ENCODE peak calls at places on chromosomes 5 and 9, in five cellular contexts. B is adipocyte, E is body of pancreas, O is IMR-90, Z is prostate gland. K is an unnamed sample. For H3K4me1, the result is how much of the 10 kb centered on the place peaks cover.

GRCh38 chr5:143432658-143433239 is 29.3 kb upstream of the NR3C1 start:
- DNase-seq in B (no peak), E (no peak), O (no peak), Z (no peak), K (no peak)

GRCh38 chr5:134458676-134459403 is 47.2 kb upstream of the CDKN2AIPNL start:
- DNase-seq in B (no peak), E (no peak), O (no peak), Z (no peak), K (peak)

GRCh38 chr5:170522211-170523128 is 18.6 kb downstream of the KCNIP1 start:
- DNase-seq in B (peak), E (peak), O (no peak), Z (peak), K (no peak)

GRCh38 chr9:9924369-9924768 is 688.4 kb downstream of the PTPRD start:
- DNase-seq in B (no peak), E (no peak), O (no peak), Z (no peak), K (peak)

GRCh38 chr9:74083681-74084433 is 413.3 kb upstream of the RORB start:
- DNase-seq in B (no peak), E (no peak), O (no peak), Z (no peak), K (no peak)

GRCh38 chr9:100428871-100429654 is 2.1 kb downstream of the MSANTD3 start:
- DNase-seq in B (peak), E (no peak), O (peak), Z (no peak), K (peak)

GRCh38 chr5:90294604-90295003 is 115.0 kb downstream of the CETN3 start:
- DNase-seq in B (no peak), E (no peak), O (no peak), Z (no peak), K (no peak)

GRCh38 chr9:95502248-95502647 is 14.5 kb downstream of the PTCH1 start:
- DNase-seq in B (no peak), E (no peak), O (no peak), Z (no peak), K (no peak)

GRCh38 chr9:88880194-88880593 is 111.1 kb upstream of the S1PR3 start:
- DNase-seq in B (no peak), E (no peak), O (no peak), Z (no peak), K (no peak)

GRCh38 chr9:78118742-78119473 is 87.3 kb upstream of the GNAQ start:
- DNase-seq in B (peak), E (no peak), O (peak), Z (no peak), K (peak)

GRCh38 chr5:40796487-40796889 is 1.7 kb downstream of the PRKAA1 start:
- DNase-seq in B (peak), E (no peak), O (peak), Z (no peak), K (peak)

GRCh38 chr9:137809038-137809630 is 68.4 kb upstream of the CACNA1B start:
- DNase-seq in B (no peak), E (no peak), O (no peak), Z (no peak), K (no peak)

GRCh38 chr9:35271637-35272036 is 109.8 kb downstream of the UNC13B start:
- DNase-seq in B (no peak), E (no peak), O (no peak), Z (no peak), K (no peak)

GRCh38 chr9:74006935-74007334 is 490.2 kb upstream of the RORB start:
- DNase-seq in B (peak), E (no peak), O (no peak), Z (no peak), K (no peak)

GRCh38 chr9:77469515-77470197 is 178.5 kb downstream of the GNA14 start:
- DNase-seq in B (peak), E (no peak), O (no peak), Z (no peak), K (no peak)

GRCh38 chr5:78550891-78551290 is 97.7 kb downstream of the LHFPL2 start:
- DNase-seq in B (no peak), E (no peak), O (peak), Z (no peak), K (no peak)

GRCh38 chr9:113398796-113399195 is 2.3 kb downstream of the ALAD start:
- DNase-seq in B (no peak), E (no peak), O (no peak), Z (no peak), K (no peak)

GRCh38 chr5:154647760-154648143 is 107.4 kb upstream of the LARP1 start:
- DNase-seq in B (no peak), E (peak), O (no peak), Z (no peak), K (peak)

GRCh38 chr5:115431116-115431515 is 113.5 kb downstream of the FEM1C start:
- DNase-seq in B (no peak), E (peak), O (no peak), Z (no peak), K (no peak)

GRCh38 chr9:97756991-97757390 is 59.9 kb upstream of the XPA start:
- DNase-seq in B (no peak), E (no peak), O (no peak), Z (no peak), K (no peak)

GRCh38 chr9:123964756-123965155 is 34.8 kb upstream of the DENND1A start:
- DNase-seq in B (no peak), E (no peak), O (no peak), Z (no peak), K (no peak)

GRCh38 chr9:68873179-68873578 is 140.7 kb downstream of the PRKACG start:
- DNase-seq in B (no peak), E (no peak), O (no peak), Z (no peak), K (no peak)

GRCh38 chr5:168085321-168086040 is 206.0 kb upstream of the WWC1 start:
- DNase-seq in B (peak), E (no peak), O (no peak), Z (peak), K (no peak)

GRCh38 chr9:131008086-131008485 is 888 bp upstream of the LAMC3 start:
- DNase-seq in B (no peak), E (no peak), O (no peak), Z (no peak), K (no peak)

GRCh38 chr5:1294839-1295649 is at the start of gene TERT:
- DNase-seq in B (no peak), E (no peak), O (no peak), Z (no peak), K (peak)

GRCh38 chr5:91436241-91436640 is 53.1 kb upstream of the ARRDC3 start:
- DNase-seq in B (no peak), E (no peak), O (no peak), Z (no peak), K (peak)

GRCh38 chr5:1545798-1546355 is 22.1 kb upstream of the LPCAT1 start:
- DNase-seq in B (no peak), E (no peak), O (no peak), Z (no peak), K (peak)

GRCh38 chr9:3879731-3880493 is 354.1 kb upstream of the RFX3 start:
- DNase-seq in B (no peak), E (peak), O (no peak), Z (peak), K (no peak)

GRCh38 chr5:169980418-169981053 is at the start of gene INSYN2B:
- DNase-seq in B (peak), E (peak), O (peak), Z (peak), K (peak)

GRCh38 chr5:167642779-167643517 is 648.5 kb upstream of the WWC1 start:
- DNase-seq in B (peak), E (no peak), O (peak), Z (no peak), K (no peak)

GRCh38 chr5:149278811-149279210 is 7.2 kb downstream of the AFAP1L1 start:
- DNase-seq in B (no peak), E (no peak), O (no peak), Z (no peak), K (no peak)

GRCh38 chr9:109733690-109734089 is 46.3 kb upstream of the PALM2AKAP2 start:
- DNase-seq in B (peak), E (no peak), O (peak), Z (no peak), K (peak)

GRCh38 chr5:9739135-9739534 is 109.0 kb upstream of the TAS2R1 start:
- DNase-seq in B (no peak), E (no peak), O (no peak), Z (no peak), K (no peak)

GRCh38 chr9:84343111-84343521 is 2.6 kb upstream of the SLC28A3 start:
- DNase-seq in B (peak), E (no peak), O (peak), Z (no peak), K (no peak)

GRCh38 chr5:60092671-60093422 is 199.3 kb upstream of the PDE4D start:
- DNase-seq in B (peak), E (no peak), O (peak), Z (no peak), K (no peak)

GRCh38 chr5:39867923-39868322 is 443.1 kb upstream of the DAB2 start:
- DNase-seq in B (no peak), E (no peak), O (no peak), Z (no peak), K (no peak)

GRCh38 chr9:20189871-20190270 is 401.0 kb upstream of the SLC24A2 start:
- DNase-seq in B (no peak), E (no peak), O (no peak), Z (no peak), K (no peak)

GRCh38 chr5:58816181-58816731 is 233.4 kb downstream of the RAB3C start:
- DNase-seq in B (no peak), E (no peak), O (no peak), Z (no peak), K (no peak)

GRCh38 chr5:58813855-58814254 is 231.0 kb downstream of the RAB3C start:
- DNase-seq in B (no peak), E (no peak), O (no peak), Z (no peak), K (no peak)

GRCh38 chr5:58818515-58818914 is 235.6 kb downstream of the RAB3C start:
- DNase-seq in B (no peak), E (no peak), O (no peak), Z (no peak), K (no peak)
- H3K4me3 ChIP-seq in B (no peak), E (no peak), O (no peak), Z (no peak), K (no peak)

GRCh38 chr5:180802325-180803180 is at the start of gene MGAT1:
- DNase-seq in B (peak), E (peak), O (peak), Z (peak), K (peak)
- H3K4me1 ChIP-seq in B (half or more), E (half or more), O (under half), Z (under half), K (under half)

GRCh38 chr5:181207960-181208253 is 2.9 kb upstream of the TRIM7 start:
- DNase-seq in B (no peak), E (no peak), O (no peak), Z (no peak), K (no peak)
- H3K4me3 ChIP-seq in B (peak), E (no peak), O (no peak), Z (no peak), K (no peak)

GRCh38 chr5:141944086-141944485 is 13.9 kb downstream of the PCDH12 start:
- DNase-seq in B (no peak), E (no peak), O (no peak), Z (no peak), K (no peak)

GRCh38 chr5:141945511-141946024 is 12.4 kb downstream of the PCDH12 start:
- DNase-seq in B (peak), E (no peak), O (no peak), Z (no peak), K (no peak)

GRCh38 chr5:141948812-141949211 is 9.2 kb downstream of the PCDH12 start:
- DNase-seq in B (no peak), E (no peak), O (no peak), Z (no peak), K (no peak)

GRCh38 chr5:141950207-141951005 is 7.6 kb downstream of the PCDH12 start:
- DNase-seq in B (no peak), E (no peak), O (no peak), Z (no peak), K (no peak)

GRCh38 chr5:141947366-141947765 is 10.6 kb downstream of the PCDH12 start:
- DNase-seq in B (no peak), E (no peak), O (no peak), Z (no peak), K (no peak)
- H3K4me1 ChIP-seq in B (under half), E (under half), O (under half), Z (under half), K (under half)

GRCh38 chr5:119009131-119009530 is 20.8 kb upstream of the DTWD2 start:
- DNase-seq in B (no peak), E (peak), O (no peak), Z (no peak), K (peak)
- H3K4me3 ChIP-seq in B (no peak), E (no peak), O (no peak), Z (no peak), K (no peak)

GRCh38 chr5:81754621-81755020 is 3.7 kb upstream of the SSBP2 start:
- DNase-seq in B (no peak), E (no peak), O (no peak), Z (no peak), K (no peak)

GRCh38 chr5:81757404-81757803 is 6.5 kb upstream of the SSBP2 start:
- DNase-seq in B (no peak), E (no peak), O (no peak), Z (no peak), K (no peak)

GRCh38 chr5:81756016-81756415 is 5.1 kb upstream of the SSBP2 start:
- DNase-seq in B (peak), E (no peak), O (no peak), Z (no peak), K (no peak)

GRCh38 chr5:81753429-81753828 is 2.5 kb upstream of the SSBP2 start:
- DNase-seq in B (no peak), E (no peak), O (no peak), Z (no peak), K (no peak)

DNA sequence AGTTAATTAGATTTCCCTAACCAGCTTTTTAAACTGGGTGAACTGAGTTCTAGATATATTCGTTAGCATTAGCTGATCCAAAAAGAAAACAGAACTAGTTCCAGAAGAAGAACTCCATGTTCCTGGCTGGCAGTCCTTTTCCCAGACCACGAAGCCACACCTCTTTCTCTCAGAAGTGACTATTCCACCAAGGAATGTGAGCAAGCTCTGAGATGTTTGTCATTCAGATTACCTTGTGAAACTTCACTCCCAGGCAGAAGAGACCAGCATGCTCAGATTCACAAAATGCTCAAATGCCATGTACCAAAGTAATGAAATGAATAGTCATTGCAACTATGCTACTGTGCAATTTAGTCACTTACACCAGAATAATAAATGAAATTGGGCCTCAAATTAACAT is 4.4 kb upstream of the SSBP2 start:
- DNase-seq in B (peak), E (peak), O (peak), Z (peak), K (peak)
- H3K4me1 ChIP-seq in B (under half), E (under half), O (under half), Z (under half), K (under half)

GRCh38 chr9:127917603-127918002 is 762 bp upstream of the ST6GALNAC4 start:
- DNase-seq in B (no peak), E (no peak), O (no peak), Z (no peak), K (no peak)
- H3K4me3 ChIP-seq in B (peak), E (no peak), O (no peak), Z (no peak), K (no peak)

GRCh38 chr5:139180850-139181785 is 17.1 kb downstream of the SIL1 start:
- DNase-seq in B (peak), E (no peak), O (no peak), Z (no peak), K (no peak)
- H3K4me1 ChIP-seq in B (under half), E (half or more), O (under half), Z (under half), K (under half)